ENCODE peak calls at places on chromosomes 13 and 19, in ten cellular contexts. B, F, O, M, A, V, E, U, P and C are unnamed samples.
A peak's percentile ranks its signal among the peaks of the same experiment; 100 is the strongest.

GRCh38 chr19:41298327-41298964 is 11.5 kb upstream of the CCDC97 start:
- DNase-seq in P (peak; percentile 64), A (no peak), F (no peak), M (peak; percentile 70), U (no peak), V (peak; percentile 75), B (no peak), E (peak; percentile 87), O (no peak), C (no peak)

GRCh38 chr13:94318418-94318817 is 161.1 kb downstream of the DCT start:
- DNase-seq in B (no peak), F (no peak), E (no peak), O (no peak), M (no peak), A (no peak), U (no peak), V (no peak), P (peak; percentile 15), C (no peak)

GRCh38 chr19:3907626-3908265 is 25.1 kb upstream of the NMRK2 start:
- DNase-seq in U (no peak), V (no peak), A (no peak), M (no peak), B (no peak), E (no peak), O (no peak), P (no peak), F (no peak), C (no peak)

GRCh38 chr19:15897738-15898276 is at the start of gene CYP4F2:
- DNase-seq in F (no peak), E (no peak), O (no peak), U (no peak), B (no peak), P (no peak), V (no peak), M (no peak), A (no peak), C (no peak)

GRCh38 chr13:34620073-34620858 is 321.8 kb upstream of the NBEA start:
- DNase-seq in O (no peak), F (no peak), A (peak; percentile 68), P (no peak), V (no peak), U (no peak), E (no peak), B (no peak), M (no peak), C (no peak)

GRCh38 chr13:20395061-20395916 is 130.4 kb downstream of the CRYL1 start:
- DNase-seq in F (no peak), O (no peak), E (no peak), U (no peak), P (no peak), B (no peak), M (no peak), V (no peak), A (no peak), C (no peak)

GRCh38 chr19:3671680-3672574 is 28.3 kb downstream of the PIP5K1C start:
- DNase-seq in P (no peak), A (no peak), E (peak; percentile 53), M (no peak), F (no peak), V (no peak), O (no peak), B (peak; percentile 60), U (no peak), C (no peak)

GRCh38 chr19:3835055-3835435 is 33.8 kb downstream of the ZFR2 start:
- DNase-seq in O (no peak), A (no peak), F (no peak), P (no peak), B (no peak), M (no peak), E (no peak), V (no peak), U (no peak), C (no peak)

GRCh38 chr19:1123381-1123780 is 19.6 kb downstream of the GPX4 start:
- DNase-seq in O (no peak), F (no peak), E (no peak), U (no peak), M (no peak), B (no peak), V (no peak), P (no peak), A (no peak), C (no peak)

GRCh38 chr13:19601749-19602725 is 31.4 kb upstream of the MPHOSPH8 start:
- DNase-seq in B (peak; percentile 78), E (peak; percentile 53), O (peak; percentile 5), A (peak; percentile 40), P (peak; percentile 38), M (no peak), V (peak; percentile 17), U (no peak), F (peak; percentile 66), C (no peak)

GRCh38 chr13:46124967-46125933 is 20.4 kb upstream of the CPB2 start:
- DNase-seq in B (no peak), V (no peak), U (no peak), M (no peak), P (no peak), A (no peak), O (no peak), E (no peak), F (no peak), C (no peak)

GRCh38 chr19:29965529-29965928 is 23.5 kb downstream of the URI1 start:
- DNase-seq in O (no peak), F (no peak), P (no peak), U (no peak), M (no peak), A (no peak), B (no peak), E (no peak), V (no peak), C (no peak)

GRCh38 chr19:3480383-3481091 is at the start of gene SMIM24:
- DNase-seq in V (no peak), B (no peak), A (no peak), O (no peak), M (no peak), F (peak; percentile 41), E (no peak), U (no peak), P (no peak), C (no peak)

GRCh38 chr19:29882719-29883105 is 59.3 kb upstream of the URI1 start:
- DNase-seq in V (no peak), O (no peak), A (no peak), B (no peak), P (no peak), F (no peak), U (no peak), E (no peak), M (no peak), C (no peak)

GRCh38 chr19:54608205-54608604 is 14.8 kb downstream of the LILRA1 start:
- DNase-seq in P (no peak), U (no peak), F (no peak), V (no peak), E (no peak), A (no peak), M (no peak), B (no peak), O (no peak), C (no peak)

GRCh38 chr19:8148410-8149231 is 771 bp downstream of the FBN3 start:
- DNase-seq in M (no peak), E (no peak), O (no peak), U (no peak), F (no peak), A (no peak), B (no peak), V (no peak), P (no peak), C (no peak)